ENCODE peak calls at places on chromosomes 3 and 15, in four cellular contexts. P is HepG2, I is K562, L is GM12878. Q is an unnamed sample.

GRCh38 chr3:160755776-160756304 is at the start of gene PPM1L:
- DNase-seq in L (no peak), I (peak; percentile 40), P (no peak), Q (no peak)

GRCh38 chr3:129587559-129588210 is 18.8 kb downstream of the PLXND1 start:
- DNase-seq in L (no peak), P (no peak), I (no peak), Q (no peak)

GRCh38 chr3:71083726-71084131 is 499.8 kb downstream of the FOXP1 start:
- DNase-seq in I (no peak), P (no peak), L (peak; percentile 25), Q (no peak)

GRCh38 chr3:64645236-64645635 is 42.6 kb downstream of the ADAMTS9 start:
- DNase-seq in L (no peak), P (no peak), I (no peak), Q (no peak)

GRCh38 chr3:125556314-125556713 is 36.3 kb upstream of the SNX4 start:
- DNase-seq in P (no peak), I (no peak), L (no peak), Q (no peak)

GRCh38 chr3:160756907-160757623 is 1.0 kb downstream of the PPM1L start:
- DNase-seq in L (no peak), I (no peak), P (no peak), Q (no peak)

GRCh38 chr3:16788440-16789057 is 96.2 kb upstream of the PLCL2 start:
- DNase-seq in L (no peak), P (no peak), I (no peak), Q (no peak)

GRCh38 chr3:19155375-19155774 is 7.1 kb downstream of the KCNH8 start:
- DNase-seq in I (no peak), L (no peak), P (no peak), Q (no peak)

GRCh38 chr3:49132437-49133225 is at the start of gene LAMB2:
- DNase-seq in I (peak; percentile 69), P (peak; percentile 79), L (no peak), Q (peak; percentile 39)

GRCh38 chr3:69011331-69011730 is 2.2 kb downstream of the EOGT start:
- DNase-seq in P (no peak), I (no peak), L (no peak), Q (no peak)

GRCh38 chr15:49460411-49460941 is 37.4 kb downstream of the FGF7 start:
- DNase-seq in P (no peak), L (no peak), I (no peak), Q (no peak)

GRCh38 chr3:185555101-185555501 is 2.7 kb upstream of the LIPH start:
- DNase-seq in I (peak; percentile 77), P (no peak), L (no peak), Q (no peak)

GRCh38 chr15:56460046-56460445 is 4.9 kb downstream of the MNS1 start:
- DNase-seq in P (no peak), I (no peak), L (no peak), Q (no peak)

GRCh38 chr15:44289352-44289790 is 852 bp downstream of the GOLM2 start:
- DNase-seq in I (no peak), L (no peak), P (no peak), Q (no peak)

GRCh38 chr3:102163039-102163817 is 271.6 kb upstream of the ZPLD1 start:
- DNase-seq in I (no peak), L (no peak), P (no peak), Q (no peak)

GRCh38 chr3:134903840-134904239 is 108.8 kb downstream of the EPHB1 start:
- DNase-seq in P (no peak), L (no peak), I (no peak), Q (no peak)

GRCh38 chr3:8968375-8968882 is 5.2 kb upstream of the RAD18 start:
- DNase-seq in L (no peak), P (no peak), I (no peak), Q (no peak)

GRCh38 chr15:66232267-66232625 is 21.3 kb downstream of the MEGF11 start:
- DNase-seq in L (no peak), P (no peak), I (no peak), Q (no peak)

GRCh38 chr3:64792458-64792857 is 104.7 kb upstream of the ADAMTS9 start:
- DNase-seq in L (no peak), P (no peak), I (no peak), Q (no peak)

GRCh38 chr3:116263842-116264545 is 181.3 kb downstream of the LSAMP start:
- DNase-seq in I (no peak), L (no peak), P (no peak), Q (no peak)

GRCh38 chr15:43285609-43286037 is 18.9 kb upstream of the TGM5 start:
- DNase-seq in I (peak; percentile 81), P (peak; percentile 71), L (peak; percentile 42), Q (no peak)

GRCh38 chr15:85892232-85892631 is 97.5 kb upstream of the KLHL25 start:
- DNase-seq in L (no peak), I (no peak), P (no peak), Q (no peak)

GRCh38 chr3:46656778-46657556 is 36.5 kb downstream of the ALS2CL start:
- DNase-seq in P (no peak), L (no peak), I (no peak), Q (peak; percentile 41)

GRCh38 chr3:171950373-171950772 is 89.0 kb upstream of the FNDC3B start:
- DNase-seq in L (no peak), I (no peak), P (peak; percentile 35), Q (no peak)

GRCh38 chr15:92599394-92599970 is 56.1 kb downstream of the FAM174B start:
- DNase-seq in L (no peak), I (no peak), P (no peak), Q (no peak)

DNA sequence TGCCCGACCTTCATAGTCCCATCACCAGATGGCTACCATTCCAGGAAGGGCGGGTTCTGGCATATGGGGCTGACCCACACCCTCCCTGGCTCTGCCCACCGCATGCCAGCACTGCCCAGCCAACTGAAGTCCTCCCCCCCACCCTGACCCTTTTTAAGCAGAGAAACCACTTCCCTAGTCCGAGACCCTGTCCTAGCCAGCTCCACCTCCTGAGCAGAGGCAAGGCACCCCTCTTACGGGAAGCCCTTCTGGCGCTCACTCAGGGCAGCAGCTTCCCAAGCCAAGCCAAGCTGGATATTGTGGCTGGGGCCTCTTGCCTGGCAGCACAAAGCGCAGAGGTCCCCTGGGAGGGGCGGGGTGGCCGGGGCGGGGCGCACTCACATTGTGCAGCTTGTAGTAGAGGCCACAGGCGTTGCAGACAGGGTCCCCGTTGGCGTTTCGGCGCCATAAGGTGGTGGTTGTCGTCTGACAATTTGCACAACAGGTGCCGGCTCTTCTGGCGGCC is 11.5 kb downstream of the GATA2 start:
- DNase-seq in P (no peak), I (no peak), L (no peak), Q (no peak)
- TF ChIP-seq BRCA1 in P (no peak), I (no peak), L (no peak), Q (no peak)

DNA sequence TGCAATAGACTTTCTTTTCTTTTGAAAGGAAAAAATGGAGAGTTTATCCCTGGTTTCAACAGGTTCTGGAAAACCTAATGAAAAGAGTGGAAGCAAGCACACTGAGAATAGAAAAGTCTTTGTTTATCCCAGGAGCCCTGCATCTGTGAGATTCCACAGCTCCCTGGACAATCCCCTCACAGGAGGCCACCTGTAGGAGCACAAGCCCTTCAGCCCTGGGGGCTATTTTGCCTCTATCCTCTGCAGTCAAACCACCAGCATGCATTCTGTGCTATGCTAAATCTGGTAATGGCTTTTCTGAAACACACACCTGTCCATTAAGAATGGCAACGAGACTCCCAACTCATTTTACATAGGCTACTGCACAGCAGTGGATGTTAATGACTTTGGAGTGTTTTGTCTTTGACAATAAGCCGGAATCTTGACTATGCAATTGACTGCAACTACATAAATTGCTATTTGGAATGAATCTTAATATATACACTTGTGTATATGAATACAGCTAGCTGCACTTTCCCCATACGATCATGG is 369.4 kb downstream of the NR2F2 start:
- DNase-seq in P (no peak), L (no peak), I (no peak), Q (no peak)
- TF ChIP-seq BRCA1 in P (no peak), L (no peak), I (no peak), Q (no peak)

DNA sequence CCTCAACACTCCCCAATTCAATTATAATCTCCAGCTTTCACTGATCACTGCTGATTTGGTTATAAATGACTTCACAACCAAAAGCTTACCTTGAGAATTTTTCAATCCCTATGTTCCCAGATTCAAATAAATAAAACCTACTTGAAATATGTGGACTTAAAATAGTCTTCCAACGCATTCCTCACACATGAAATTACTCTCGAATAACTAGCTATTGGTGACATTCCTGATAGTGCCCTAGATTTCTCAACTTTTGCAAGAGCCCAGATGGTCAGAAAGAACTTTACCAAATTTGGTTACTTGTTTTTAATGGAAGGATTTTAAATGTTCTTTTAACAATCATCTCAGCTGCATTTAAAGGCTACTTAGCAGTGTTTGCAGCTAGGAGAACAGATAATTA is 605.5 kb downstream of the FHIT start:
- DNase-seq in L (no peak), I (no peak), P (no peak), Q (no peak)
- TF ChIP-seq BRCA1 in L (no peak), I (no peak), P (no peak), Q (no peak)

GRCh38 chr15:77144028-77144427 is 73.1 kb upstream of the TSPAN3 start:
- DNase-seq in P (no peak), I (no peak), L (no peak), Q (no peak)

GRCh38 chr15:77143606-77144005 is 72.7 kb upstream of the TSPAN3 start:
- DNase-seq in P (no peak), L (no peak), I (no peak), Q (no peak)

GRCh38 chr15:77144492-77145070 is 73.7 kb upstream of the TSPAN3 start:
- DNase-seq in P (no peak), L (no peak), I (no peak), Q (no peak)

GRCh38 chr15:77145370-77145769 is 74.5 kb upstream of the TSPAN3 start:
- DNase-seq in L (no peak), I (no peak), P (peak; percentile 56), Q (no peak)

DNA sequence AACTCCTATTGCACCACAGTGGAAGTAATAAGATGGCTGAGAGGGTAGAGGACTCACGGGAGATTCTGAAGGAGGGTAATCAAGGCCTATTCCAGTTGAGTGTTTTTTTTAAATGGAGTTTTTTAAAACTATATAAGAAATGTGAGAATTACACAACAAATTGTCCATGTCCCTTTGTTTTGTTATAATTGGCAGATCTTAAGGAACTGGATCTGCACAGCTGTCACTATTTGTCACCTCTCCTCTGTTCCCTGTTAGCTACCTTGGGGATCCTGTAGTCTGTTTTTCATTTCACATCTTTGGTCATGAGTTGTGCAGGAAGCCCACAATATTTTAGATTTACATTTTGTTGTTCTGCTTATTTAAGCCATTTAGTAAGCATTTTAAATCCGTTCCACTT is 77.3 kb upstream of the TSPAN3 start:
- DNase-seq in I (no peak), L (no peak), P (no peak), Q (no peak)
- TF ChIP-seq BRCA1 in I (no peak), L (no peak), P (no peak), Q (no peak)

GRCh38 chr15:62431806-62432205 is 266.7 kb upstream of the C2CD4B start:
- DNase-seq in I (no peak), P (no peak), L (no peak), Q (no peak)
- TF ChIP-seq BRCA1 in I (no peak), P (no peak), L (no peak), Q (no peak)